ENCODE peak calls at places on chromosome 21, in four cellular contexts. G is uterus, E is mammary epithelial cell, B is IMR-90. Z is an unnamed sample.

GRCh38 chr21:43362306-43362927 is 64.5 kb downstream of the SIK1 start:
- DNase-seq in B (peak; percentile 86), G (peak; percentile 42), E (peak; percentile 68), Z (peak; percentile 84)

GRCh38 chr21:42080788-42081083 is 9.6 kb downstream of the UMODL1 start:
- DNase-seq in B (peak; percentile 89), E (peak; percentile 17), G (peak; percentile 28), Z (no peak)

GRCh38 chr21:31161157-31161556 is 122.9 kb upstream of the KRTAP19-8 start:
- DNase-seq in E (peak; percentile 71), G (no peak), B (peak; percentile 15), Z (no peak)

GRCh38 chr21:43716376-43717165 is 2.4 kb upstream of the PDXK start:
- DNase-seq in G (no peak), B (peak; percentile 36), E (no peak), Z (no peak)

GRCh38 chr21:26320541-26320940 is 150.0 kb upstream of the APP start:
- DNase-seq in G (no peak), E (no peak), B (no peak), Z (no peak)

GRCh38 chr21:31771685-31772084 is 39.8 kb upstream of the SCAF4 start:
- DNase-seq in B (no peak), G (no peak), E (no peak), Z (no peak)

GRCh38 chr21:44011774-44012473 is at the start of gene TRAPPC10:
- DNase-seq in B (peak; percentile 80), G (peak; percentile 75), E (peak; percentile 85), Z (peak; percentile 90)

GRCh38 chr21:38351961-38352521 is 95.2 kb downstream of the KCNJ15 start:
- DNase-seq in E (peak; percentile 69), B (peak; percentile 90), G (no peak), Z (no peak)

GRCh38 chr21:14533555-14534400 is 12.3 kb downstream of the SAMSN1 start:
- DNase-seq in E (peak; percentile 88), B (no peak), G (no peak), Z (no peak)

GRCh38 chr21:15560383-15561056 is 169.3 kb upstream of the USP25 start:
- DNase-seq in G (no peak), B (no peak), E (peak; percentile 38), Z (no peak)

GRCh38 chr21:21559285-21560045 is 561.3 kb downstream of the NCAM2 start:
- DNase-seq in G (no peak), B (no peak), E (no peak), Z (no peak)

GRCh38 chr21:42319851-42320602 is 4.8 kb upstream of the TFF3 start:
- DNase-seq in E (no peak), G (peak; percentile 3), B (no peak), Z (no peak)

GRCh38 chr21:38938343-38938742 is 132.6 kb downstream of the ETS2 start:
- DNase-seq in G (no peak), B (peak; percentile 49), E (no peak), Z (no peak)

GRCh38 chr21:38272215-38272614 is 15.4 kb downstream of the KCNJ15 start:
- DNase-seq in B (no peak), G (no peak), E (peak; percentile 65), Z (no peak)

GRCh38 chr21:43853851-43854772 is 10.9 kb upstream of the AGPAT3 start:
- DNase-seq in E (no peak), B (no peak), G (no peak), Z (no peak)

GRCh38 chr21:41899431-41900202 is 20.5 kb upstream of the PRDM15 start:
- DNase-seq in B (no peak), G (no peak), E (no peak), Z (no peak)

GRCh38 chr21:41765393-41765950 is 1.4 kb downstream of the RIPK4 start:
- DNase-seq in B (no peak), G (no peak), E (no peak), Z (peak; percentile 30)

GRCh38 chr21:41008971-41009370 is 159.0 kb upstream of the BACE2 start:
- DNase-seq in G (no peak), E (no peak), B (no peak), Z (no peak)

GRCh38 chr21:29581393-29581792 is 282.7 kb downstream of the BACH1 start:
- DNase-seq in G (no peak), B (no peak), E (no peak), Z (no peak)

GRCh38 chr21:17476006-17476405 is 36.8 kb upstream of the CXADR start:
- DNase-seq in B (no peak), G (no peak), E (no peak), Z (no peak)

GRCh38 chr21:26147535-26147934 is 23.0 kb downstream of the APP start:
- DNase-seq in G (no peak), E (no peak), B (no peak), Z (no peak)

GRCh38 chr21:38623552-38623951 is 125.3 kb upstream of the ERG start:
- DNase-seq in B (no peak), G (no peak), E (no peak), Z (no peak)

GRCh38 chr21:25343774-25344545 is 263.3 kb downstream of the MRPL39 start:
- DNase-seq in B (no peak), E (no peak), G (no peak), Z (no peak)

GRCh38 chr21:26506951-26507350 is 66.1 kb downstream of the CYYR1 start:
- DNase-seq in E (peak; percentile 86), B (peak; percentile 7), G (no peak), Z (no peak)

GRCh38 chr21:34797926-34798595 is 129.3 kb downstream of the CLIC6 start:
- DNase-seq in G (no peak), B (no peak), E (peak; percentile 68), Z (no peak)

GRCh38 chr21:34796518-34797201 is 127.9 kb downstream of the CLIC6 start:
- DNase-seq in B (no peak), E (no peak), G (no peak), Z (no peak)

GRCh38 chr21:34795152-34796141 is 126.7 kb downstream of the CLIC6 start:
- DNase-seq in E (peak; percentile 85), G (no peak), B (peak; percentile 77), Z (no peak)

GRCh38 chr21:34799092-34799491 is 130.3 kb downstream of the CLIC6 start:
- DNase-seq in E (no peak), B (no peak), G (no peak), Z (no peak)

GRCh38 chr21:34797202-34797527 is 128.4 kb downstream of the CLIC6 start:
- DNase-seq in E (no peak), B (no peak), G (no peak), Z (no peak)
- H3K36me3 ChIP-seq in E (peaks cover 58% of the 10 kb centered on the region), B (peaks cover 48% of the 10 kb centered on the region), G (no peaks in the 10 kb centered on the region), Z (no peaks in the 10 kb centered on the region)

DNA sequence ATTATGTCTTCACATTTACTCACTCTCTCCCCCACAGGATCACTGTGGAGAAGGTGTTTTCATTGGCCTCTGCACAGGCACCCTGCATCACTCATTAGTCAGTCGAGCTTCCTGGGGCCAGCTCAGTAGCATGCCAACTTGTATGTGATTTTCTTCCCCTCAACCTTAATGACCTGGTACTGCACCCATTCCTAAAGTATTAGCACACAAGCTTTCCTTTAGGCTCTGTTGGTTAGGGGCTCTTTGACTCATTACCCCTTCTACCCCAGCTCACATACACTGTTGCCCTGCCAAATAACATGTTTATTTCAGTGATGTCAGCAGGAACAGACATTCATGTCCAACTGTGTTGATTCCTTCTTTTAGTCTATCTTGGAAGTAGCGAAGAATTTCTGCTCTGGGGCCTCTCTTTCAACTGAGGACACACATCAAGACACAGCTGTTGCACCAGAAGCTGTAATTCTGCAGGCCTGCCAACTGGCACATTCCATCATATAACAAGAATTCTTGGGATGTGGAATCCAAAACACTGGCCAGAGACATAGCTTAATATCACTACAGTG is 603.5 kb upstream of the ADAMTS5 start:
- DNase-seq in E (peak; percentile 96), B (peak; percentile 94), G (peak; percentile 31), Z (peak; percentile 76)
- H3K4me1 ChIP-seq in E (peaks cover 38% of the 10 kb centered on the region), B (peaks cover 15% of the 10 kb centered on the region), G (no peaks in the 10 kb centered on the region), Z (no peaks in the 10 kb centered on the region)

DNA sequence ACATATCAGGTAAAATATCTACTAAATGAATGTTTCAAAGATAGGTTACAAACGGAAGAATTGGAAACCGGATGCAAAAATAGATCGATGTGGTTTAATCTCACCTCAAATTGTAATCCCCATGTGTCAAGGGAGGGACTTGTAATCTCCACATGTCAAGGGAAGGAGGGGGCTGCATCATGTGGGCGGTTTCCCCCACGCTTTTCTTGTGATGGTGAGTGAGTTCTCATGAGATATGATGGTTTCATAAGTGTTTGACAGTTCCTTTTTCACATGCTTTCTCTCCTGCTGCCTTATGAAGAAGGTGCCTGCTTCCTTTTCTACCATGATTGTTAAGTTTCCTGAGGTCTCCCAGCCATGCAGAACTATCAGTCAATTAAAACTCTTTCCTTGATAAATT is 408.7 kb upstream of the TMPRSS15 start:
- DNase-seq in B (no peak), E (no peak), G (no peak), Z (no peak)
- H3K36me3 ChIP-seq in B (no peaks in the 10 kb centered on the region), E (no peaks in the 10 kb centered on the region), G (no peaks in the 10 kb centered on the region), Z (no peaks in the 10 kb centered on the region)

GRCh38 chr21:33025471-33026298 is at the start of gene OLIG2:
- DNase-seq in E (no peak), B (peak; percentile 16), G (no peak), Z (no peak)

GRCh38 chr21:33023574-33024277 is 2.0 kb upstream of the OLIG2 start:
- DNase-seq in B (no peak), G (no peak), E (no peak), Z (no peak)

GRCh38 chr21:33022828-33023573 is 2.7 kb upstream of the OLIG2 start:
- DNase-seq in E (no peak), B (no peak), G (no peak), Z (no peak)

GRCh38 chr21:33025106-33025470 is 647 bp upstream of the OLIG2 start:
- DNase-seq in E (no peak), G (no peak), B (no peak), Z (no peak)

GRCh38 chr21:33024278-33025103 is 1.2 kb upstream of the OLIG2 start:
- DNase-seq in B (no peak), E (no peak), G (no peak), Z (no peak)
- H3K4me1 ChIP-seq in B (no peaks in the 10 kb centered on the region), E (no peaks in the 10 kb centered on the region), G (peaks cover 27% of the 10 kb centered on the region), Z (no peaks in the 10 kb centered on the region)

DNA sequence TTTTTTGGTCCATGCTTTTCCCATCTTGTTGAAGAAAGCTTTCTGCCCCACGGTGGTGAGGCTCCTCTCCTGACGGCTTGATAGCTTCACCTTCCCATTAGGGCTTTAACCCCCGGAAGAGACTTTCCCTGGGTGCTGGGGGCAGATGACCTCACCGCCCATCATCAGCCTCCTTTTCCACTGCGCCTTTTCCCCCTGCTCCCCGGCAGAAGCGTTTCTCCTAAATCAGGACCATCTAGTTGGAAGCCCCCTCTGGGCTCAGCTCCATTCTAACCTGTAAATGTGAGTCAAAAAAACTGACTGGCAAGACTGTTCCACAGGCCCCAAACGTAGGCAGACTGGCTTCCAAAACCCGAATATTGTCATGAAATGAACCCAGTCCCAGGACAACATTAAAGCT is 6.7 kb downstream of the POFUT2 start:
- DNase-seq in B (no peak), E (no peak), G (peak; percentile 9), Z (no peak)
- H3K36me3 ChIP-seq in B (peaks cover 88% of the 10 kb centered on the region), E (peaks cover 6% of the 10 kb centered on the region), G (no peaks in the 10 kb centered on the region), Z (peaks cover 5% of the 10 kb centered on the region)

DNA sequence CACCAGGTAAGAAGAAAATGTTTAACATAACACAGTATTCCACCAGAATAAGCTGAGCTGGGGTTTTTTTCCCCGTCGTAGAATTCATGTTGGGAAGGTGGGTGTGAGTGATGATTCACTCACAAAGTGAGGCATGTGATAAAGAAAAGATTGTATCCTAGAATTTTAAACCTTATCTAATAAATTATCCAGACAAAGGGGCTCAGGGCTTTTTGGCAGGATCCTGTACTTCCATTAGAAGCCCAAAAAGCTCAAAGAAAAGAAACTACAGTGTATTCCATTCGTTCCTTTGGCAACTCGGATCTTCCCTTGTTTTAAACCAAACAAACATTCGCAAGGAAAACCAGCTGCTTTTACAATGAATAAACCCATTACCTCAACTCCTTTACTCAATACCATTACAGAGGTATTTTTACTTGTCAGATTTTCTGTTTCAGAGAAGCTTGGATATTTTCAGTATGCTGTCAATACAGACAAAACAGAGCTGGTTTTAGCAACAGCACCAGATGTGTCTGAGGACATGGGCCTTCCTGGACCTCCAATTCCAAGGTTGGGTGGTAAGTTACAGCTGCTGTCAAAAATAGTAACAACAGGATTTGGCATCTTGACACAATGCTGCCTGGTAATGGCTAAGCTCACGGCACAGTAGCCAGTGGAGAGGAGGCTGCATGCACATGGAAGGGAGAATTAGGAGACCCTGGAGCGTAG is 159.9 kb upstream of the RUNX1 start:
- DNase-seq in G (no peak), B (peak; percentile 91), E (peak; percentile 40), Z (no peak)
- H3K4me1 ChIP-seq in G (no peaks in the 10 kb centered on the region), B (peaks cover 40% of the 10 kb centered on the region), E (peaks cover 24% of the 10 kb centered on the region), Z (no peaks in the 10 kb centered on the region)